ENCODE peak calls at places on chromosomes 13 and 19, in four cellular contexts. One of them, this sample, is unnamed.

GRCh38 chr13:31073859-31074718 is 87.6 kb downstream of the HSPH1 start:
- DNase-seq in AG09319: no peak
- DNase-seq in upper lobe of right lung: no peak
- DNase-seq in fibroblast of mammary gland: peak
- DNase-seq in this sample: peak

GRCh38 chr19:387777-388176 is 21.2 kb downstream of the C2CD4C start:
- DNase-seq in fibroblast of mammary gland: no peak
- DNase-seq in AG09319: no peak
- DNase-seq in upper lobe of right lung: peak
- DNase-seq in this sample: no peak

GRCh38 chr13:46160474-46161066 is 21.4 kb downstream of the LCP1 start:
- DNase-seq in AG09319: peak
- DNase-seq in upper lobe of right lung: no peak
- DNase-seq in fibroblast of mammary gland: peak
- DNase-seq in this sample: peak

GRCh38 chr19:1241417-1242095 is at the start of gene ATP5F1D:
- DNase-seq in fibroblast of mammary gland: peak
- DNase-seq in AG09319: peak
- DNase-seq in upper lobe of right lung: peak
- DNase-seq in this sample: peak

GRCh38 chr13:98575009-98575866 is 1.7 kb downstream of the STK24 start:
- DNase-seq in fibroblast of mammary gland: no peak
- DNase-seq in upper lobe of right lung: no peak
- DNase-seq in AG09319: no peak
- DNase-seq in this sample: peak

GRCh38 chr19:39631178-39631577 is 24.5 kb upstream of the LGALS16 start:
- DNase-seq in upper lobe of right lung: no peak
- DNase-seq in AG09319: no peak
- DNase-seq in fibroblast of mammary gland: no peak
- DNase-seq in this sample: peak

GRCh38 chr19:41995959-41996797 is 2.1 kb upstream of the ATP1A3 start:
- DNase-seq in upper lobe of right lung: no peak
- DNase-seq in fibroblast of mammary gland: no peak
- DNase-seq in AG09319: no peak
- DNase-seq in this sample: no peak

GRCh38 chr13:98206946-98207345 is 29.9 kb upstream of the RNF113B start:
- DNase-seq in AG09319: peak
- DNase-seq in fibroblast of mammary gland: peak
- DNase-seq in upper lobe of right lung: no peak
- DNase-seq in this sample: no peak

GRCh38 chr13:42633495-42633894 is 59.5 kb downstream of the TNFSF11 start:
- DNase-seq in fibroblast of mammary gland: peak
- DNase-seq in upper lobe of right lung: no peak
- DNase-seq in AG09319: no peak
- DNase-seq in this sample: no peak

GRCh38 chr13:99980201-99981114 is 1.1 kb upstream of the ZIC2 start:
- DNase-seq in upper lobe of right lung: peak
- DNase-seq in AG09319: peak
- DNase-seq in fibroblast of mammary gland: peak
- DNase-seq in this sample: peak

GRCh38 chr13:51292000-51292550 is 47.4 kb upstream of the SERPINE3 start:
- DNase-seq in fibroblast of mammary gland: peak
- DNase-seq in upper lobe of right lung: no peak
- DNase-seq in AG09319: peak
- DNase-seq in this sample: peak

GRCh38 chr13:62387642-62388041 is 972.0 kb upstream of the PCDH20 start:
- DNase-seq in upper lobe of right lung: no peak
- DNase-seq in fibroblast of mammary gland: peak
- DNase-seq in AG09319: no peak
- DNase-seq in this sample: peak

GRCh38 chr19:41530761-41531301 is 45.1 kb upstream of the CEACAM21 start:
- DNase-seq in AG09319: no peak
- DNase-seq in fibroblast of mammary gland: peak
- DNase-seq in upper lobe of right lung: no peak
- DNase-seq in this sample: no peak

GRCh38 chr13:106517151-106517847 is 18.2 kb downstream of the EFNB2 start:
- DNase-seq in upper lobe of right lung: no peak
- DNase-seq in AG09319: no peak
- DNase-seq in fibroblast of mammary gland: no peak
- DNase-seq in this sample: no peak

GRCh38 chr19:10736189-10736588 is 18.3 kb downstream of the DNM2 start:
- DNase-seq in fibroblast of mammary gland: no peak
- DNase-seq in AG09319: no peak
- DNase-seq in upper lobe of right lung: no peak
- DNase-seq in this sample: no peak

GRCh38 chr19:10737680-10738079 is 19.8 kb downstream of the DNM2 start:
- DNase-seq in fibroblast of mammary gland: no peak
- DNase-seq in upper lobe of right lung: no peak
- DNase-seq in AG09319: no peak
- DNase-seq in this sample: no peak

GRCh38 chr19:10736916-10737551 is 19.2 kb downstream of the DNM2 start:
- DNase-seq in fibroblast of mammary gland: no peak
- DNase-seq in upper lobe of right lung: no peak
- DNase-seq in AG09319: no peak
- DNase-seq in this sample: no peak

GRCh38 chr19:10730932-10731331 is 13.1 kb downstream of the DNM2 start:
- DNase-seq in fibroblast of mammary gland: no peak
- DNase-seq in AG09319: no peak
- DNase-seq in upper lobe of right lung: no peak
- DNase-seq in this sample: no peak

DNA sequence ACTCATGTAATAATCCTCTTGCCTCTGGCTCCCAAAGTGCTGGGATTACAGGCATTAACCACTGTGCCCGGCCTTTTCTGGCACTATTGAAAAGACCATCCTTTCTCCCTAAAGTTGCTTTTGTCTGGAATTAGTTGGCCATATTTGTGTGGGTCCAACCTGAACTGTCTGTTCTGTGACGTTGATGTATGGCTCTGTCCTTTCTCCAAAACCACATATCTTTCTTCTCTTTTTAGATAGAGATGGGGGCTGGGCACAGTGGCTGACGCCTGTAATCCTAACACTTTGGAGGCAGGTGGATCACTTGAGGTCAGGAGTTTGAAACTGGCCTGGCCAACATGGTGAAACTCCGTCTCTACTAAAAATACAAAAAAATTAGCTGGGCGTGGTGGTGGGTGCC is 17.9 kb downstream of the DNM2 start:
- DNase-seq in upper lobe of right lung: no peak
- DNase-seq in fibroblast of mammary gland: no peak
- DNase-seq in AG09319: no peak
- DNase-seq in this sample: no peak
- TF ChIP-seq CTCF in upper lobe of right lung: no peak
- TF ChIP-seq CTCF in fibroblast of mammary gland: no peak
- TF ChIP-seq CTCF in AG09319: no peak
- TF ChIP-seq CTCF in this sample: no peak

DNA sequence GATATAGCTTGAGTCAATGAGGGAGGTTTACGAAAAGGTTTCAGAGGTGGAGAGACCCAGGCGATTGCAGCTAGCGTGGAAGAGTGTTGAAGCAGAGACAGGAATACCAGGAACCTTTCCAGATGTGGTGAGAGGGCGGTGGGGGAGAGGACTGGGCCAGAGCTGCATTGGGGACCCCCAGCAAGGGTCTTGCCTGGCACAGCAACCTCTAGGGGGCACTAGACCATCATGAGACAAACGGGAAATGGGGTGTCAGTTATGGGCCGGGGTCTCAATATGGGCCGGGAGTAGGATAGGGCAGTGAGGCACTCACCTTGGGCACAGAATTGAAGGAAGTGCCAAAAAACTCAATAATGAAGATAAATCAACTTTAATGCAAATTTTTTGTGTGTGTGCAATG is 2.1 kb upstream of the LRP3 start:
- DNase-seq in AG09319: no peak
- DNase-seq in fibroblast of mammary gland: no peak
- DNase-seq in upper lobe of right lung: peak
- DNase-seq in this sample: no peak
- TF ChIP-seq CTCF in AG09319: peak
- TF ChIP-seq CTCF in fibroblast of mammary gland: peak
- TF ChIP-seq CTCF in upper lobe of right lung: no peak
- TF ChIP-seq CTCF in this sample: no peak

GRCh38 chr19:12484371-12485322 is at the start of gene ZNF709:
- DNase-seq in fibroblast of mammary gland: peak
- DNase-seq in AG09319: no peak
- DNase-seq in upper lobe of right lung: peak
- DNase-seq in this sample: peak
- TF ChIP-seq CTCF in fibroblast of mammary gland: no peak
- TF ChIP-seq CTCF in AG09319: no peak
- TF ChIP-seq CTCF in upper lobe of right lung: no peak
- TF ChIP-seq CTCF in this sample: no peak

DNA sequence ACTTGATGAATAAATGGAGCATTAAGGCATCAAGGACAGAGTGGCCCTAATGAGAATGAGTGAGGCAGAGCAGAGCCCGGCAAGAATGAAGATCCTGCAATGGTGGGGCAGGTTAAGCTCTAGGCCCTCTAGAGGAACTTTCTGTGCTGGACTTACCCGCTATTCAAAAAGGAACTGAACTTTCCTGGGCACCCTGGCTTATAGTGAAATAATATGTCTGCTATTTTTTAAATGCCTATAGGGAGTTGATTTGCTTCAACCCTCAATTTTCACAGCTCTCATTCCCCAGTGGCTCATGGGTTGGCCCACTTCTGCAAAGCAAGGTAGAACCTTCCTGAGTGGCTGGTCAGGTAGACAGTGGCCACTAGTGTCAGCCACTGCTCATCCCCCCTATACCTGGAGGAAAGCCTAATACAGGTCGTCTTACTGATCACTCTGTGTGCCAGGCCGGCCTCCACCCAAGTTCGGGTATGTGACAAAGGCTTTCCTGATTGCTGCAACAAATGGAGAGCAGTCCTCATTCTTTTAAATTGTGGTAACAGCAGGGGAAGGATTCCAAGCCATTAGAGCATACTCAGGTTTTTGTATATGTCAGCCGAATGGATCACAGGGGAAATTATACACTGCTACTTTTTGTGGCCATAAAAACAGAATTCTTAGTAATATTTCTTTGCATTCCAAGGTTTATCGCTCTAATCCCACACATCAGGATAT is 103.0 kb downstream of the KL start:
- DNase-seq in fibroblast of mammary gland: no peak
- DNase-seq in upper lobe of right lung: no peak
- DNase-seq in AG09319: no peak
- DNase-seq in this sample: no peak
- TF ChIP-seq CTCF in fibroblast of mammary gland: no peak
- TF ChIP-seq CTCF in upper lobe of right lung: no peak
- TF ChIP-seq CTCF in AG09319: no peak
- TF ChIP-seq CTCF in this sample: no peak

GRCh38 chr19:33212773-33213172 is 12.9 kb downstream of the SLC7A10 start:
- DNase-seq in AG09319: no peak
- DNase-seq in fibroblast of mammary gland: no peak
- DNase-seq in upper lobe of right lung: no peak
- DNase-seq in this sample: no peak

GRCh38 chr19:33216198-33216830 is 9.3 kb downstream of the SLC7A10 start:
- DNase-seq in upper lobe of right lung: no peak
- DNase-seq in AG09319: no peak
- DNase-seq in fibroblast of mammary gland: no peak
- DNase-seq in this sample: no peak

GRCh38 chr19:33215438-33216197 is 10.0 kb downstream of the SLC7A10 start:
- DNase-seq in upper lobe of right lung: no peak
- DNase-seq in AG09319: no peak
- DNase-seq in fibroblast of mammary gland: no peak
- DNase-seq in this sample: no peak

GRCh38 chr19:33212024-33212772 is 13.5 kb downstream of the SLC7A10 start:
- DNase-seq in fibroblast of mammary gland: no peak
- DNase-seq in AG09319: no peak
- DNase-seq in upper lobe of right lung: no peak
- DNase-seq in this sample: no peak

DNA sequence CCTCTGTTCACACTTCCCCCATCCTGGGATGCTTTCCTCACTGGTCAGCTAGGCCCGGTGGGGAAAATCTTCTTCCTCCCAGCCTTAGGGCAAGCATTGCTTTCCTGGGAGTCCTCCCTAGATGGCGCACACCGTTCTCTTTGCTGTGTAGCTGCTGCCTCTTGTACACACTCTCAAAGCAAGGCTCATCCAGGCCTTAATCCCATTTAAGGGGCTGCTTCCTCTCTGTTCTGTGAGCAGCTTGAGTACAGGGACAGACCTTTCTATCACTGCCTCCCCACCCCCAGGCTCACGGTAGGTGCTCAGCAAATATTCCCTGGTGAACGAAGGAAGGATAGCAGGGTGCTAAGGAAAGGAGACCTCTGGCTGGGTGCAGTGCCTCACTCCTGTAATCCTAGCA is 11.0 kb downstream of the SLC7A10 start:
- DNase-seq in fibroblast of mammary gland: peak
- DNase-seq in upper lobe of right lung: no peak
- DNase-seq in AG09319: no peak
- DNase-seq in this sample: peak
- TF ChIP-seq CTCF in fibroblast of mammary gland: peak
- TF ChIP-seq CTCF in upper lobe of right lung: no peak
- TF ChIP-seq CTCF in AG09319: peak
- TF ChIP-seq CTCF in this sample: no peak

GRCh38 chr13:112397108-112397507 is 21.0 kb downstream of the SPACA7 start:
- DNase-seq in AG09319: no peak
- DNase-seq in upper lobe of right lung: no peak
- DNase-seq in fibroblast of mammary gland: no peak
- DNase-seq in this sample: no peak

GRCh38 chr13:112391747-112392146 is 15.6 kb downstream of the SPACA7 start:
- DNase-seq in fibroblast of mammary gland: no peak
- DNase-seq in upper lobe of right lung: no peak
- DNase-seq in AG09319: no peak
- DNase-seq in this sample: no peak

DNA sequence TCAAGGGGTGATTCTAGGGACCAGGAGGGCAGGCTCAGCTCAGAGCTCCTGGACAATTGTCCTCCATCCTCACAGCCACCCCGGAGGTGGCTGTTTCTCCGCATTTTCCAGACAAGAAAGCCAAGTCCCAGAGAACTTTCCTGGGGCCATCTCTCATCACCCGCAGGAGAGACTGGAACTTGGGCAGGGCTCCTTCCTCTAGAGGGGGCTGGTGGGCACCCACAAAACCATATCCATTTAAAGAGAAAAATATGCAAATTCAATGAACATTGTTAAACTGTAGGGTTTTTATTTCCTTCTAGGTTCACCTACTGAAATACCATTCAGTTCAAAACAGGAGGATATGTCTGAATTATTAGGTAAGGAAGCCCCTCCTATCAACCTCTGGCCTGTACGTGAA is 16.6 kb downstream of the SPACA7 start:
- DNase-seq in fibroblast of mammary gland: no peak
- DNase-seq in upper lobe of right lung: no peak
- DNase-seq in AG09319: no peak
- DNase-seq in this sample: no peak
- TF ChIP-seq CTCF in fibroblast of mammary gland: no peak
- TF ChIP-seq CTCF in upper lobe of right lung: no peak
- TF ChIP-seq CTCF in AG09319: no peak
- TF ChIP-seq CTCF in this sample: no peak

GRCh38 chr13:24146961-24147569 is 13.5 kb upstream of the SPATA13 start:
- DNase-seq in fibroblast of mammary gland: no peak
- DNase-seq in upper lobe of right lung: no peak
- DNase-seq in AG09319: no peak
- DNase-seq in this sample: no peak

GRCh38 chr13:24150613-24151012 is 9.9 kb upstream of the SPATA13 start:
- DNase-seq in fibroblast of mammary gland: no peak
- DNase-seq in AG09319: no peak
- DNase-seq in upper lobe of right lung: no peak
- DNase-seq in this sample: no peak

GRCh38 chr13:24147570-24147963 is 13.0 kb upstream of the SPATA13 start:
- DNase-seq in fibroblast of mammary gland: no peak
- DNase-seq in upper lobe of right lung: no peak
- DNase-seq in AG09319: no peak
- DNase-seq in this sample: no peak

GRCh38 chr13:24149306-24150032 is 11.1 kb upstream of the SPATA13 start:
- DNase-seq in fibroblast of mammary gland: peak
- DNase-seq in AG09319: no peak
- DNase-seq in upper lobe of right lung: no peak
- DNase-seq in this sample: peak

GRCh38 chr13:24148414-24149305 is 11.9 kb upstream of the SPATA13 start:
- DNase-seq in fibroblast of mammary gland: peak
- DNase-seq in upper lobe of right lung: no peak
- DNase-seq in AG09319: peak
- DNase-seq in this sample: peak
- TF ChIP-seq CTCF in fibroblast of mammary gland: peak
- TF ChIP-seq CTCF in upper lobe of right lung: no peak
- TF ChIP-seq CTCF in AG09319: peak
- TF ChIP-seq CTCF in this sample: no peak

This sample was measured in MCF 10A.